ENCODE peak calls at places on chromosomes 11 and 22, in nine cellular contexts. E is ascending aorta, B is amniotic epithelial cell, O is skeletal muscle cell, V is H4, X is keratinocyte, N is HFFc6, J is mucosa of descending colon, R is hepatic stellate cell. Y is an unnamed sample.

GRCh38 chr11:2271327-2272240 is 1.2 kb upstream of the ASCL2 start:
- DNase-seq in E (no peak), B (no peak), O (no peak), V (no peak), X (no peak), N (no peak), J (no peak), R (no peak), Y (no peak)

GRCh38 chr22:35195226-35195625 is 62.1 kb upstream of the HMGXB4 start:
- DNase-seq in E (no peak), B (no peak), O (no peak), V (no peak), X (no peak), N (no peak), J (no peak), R (no peak), Y (no peak)

GRCh38 chr22:45210174-45210573 is 30.5 kb downstream of the KIAA0930 start:
- DNase-seq in E (no peak), B (no peak), O (no peak), V (no peak), X (no peak), N (no peak), J (no peak), R (no peak), Y (no peak)

GRCh38 chr11:61883947-61884346 is 7.4 kb downstream of the FADS3 start:
- DNase-seq in E (no peak), B (no peak), O (no peak), V (no peak), X (no peak), N (no peak), J (no peak), R (no peak), Y (no peak)

GRCh38 chr22:25437414-25438160 is 126.9 kb upstream of the GRK3 start:
- DNase-seq in E (no peak), B (no peak), O (no peak), V (no peak), X (no peak), N (no peak), J (no peak), R (no peak), Y (no peak)

GRCh38 chr11:30753504-30753903 is 167.4 kb upstream of the MPPED2 start:
- DNase-seq in E (no peak), B (no peak), O (no peak), V (no peak), X (no peak), N (no peak), J (no peak), R (no peak), Y (no peak)

GRCh38 chr22:34608716-34609115 is 457.2 kb upstream of the ISX start:
- DNase-seq in E (no peak), B (no peak), O (no peak), V (no peak), X (peak), N (no peak), J (no peak), R (no peak), Y (no peak)

GRCh38 chr11:13338437-13339069 is 61.0 kb downstream of the BMAL1 start:
- DNase-seq in E (no peak), B (peak), O (no peak), V (peak), X (no peak), N (peak), J (no peak), R (peak), Y (peak)

GRCh38 chr11:29783506-29783905 is 233.3 kb downstream of the KCNA4 start:
- DNase-seq in E (no peak), B (no peak), O (no peak), V (no peak), X (no peak), N (no peak), J (no peak), R (no peak), Y (no peak)

GRCh38 chr11:132734217-132734616 is 798.1 kb downstream of the OPCML start:
- DNase-seq in E (no peak), B (peak), O (peak), V (no peak), X (no peak), N (peak), J (no peak), R (peak), Y (no peak)

Y was measured in fibroblast of the conjunctiva.